ENCODE peak calls at places on chromosome 1, in six cellular contexts. One of them, this sample, is unnamed.

GRCh38 chr1:32353431-32353830 is 8.9 kb downstream of the FAM229A start:
- DNase-seq in stomach: no peak
- DNase-seq in left cardiac atrium: no peak
- DNase-seq in midbrain: no peak
- DNase-seq in CD4-positive, alpha-beta T cell: no peak
- DNase-seq in lower leg skin: no peak
- DNase-seq in this sample: no peak

GRCh38 chr1:15114884-15115283 is 38.7 kb upstream of the TMEM51 start:
- DNase-seq in CD4-positive, alpha-beta T cell: no peak
- DNase-seq in midbrain: no peak
- DNase-seq in left cardiac atrium: no peak
- DNase-seq in lower leg skin: no peak
- DNase-seq in stomach: no peak
- DNase-seq in this sample: no peak

GRCh38 chr1:54125671-54126070 is 27.1 kb downstream of the CDCP2 start:
- DNase-seq in CD4-positive, alpha-beta T cell: no peak
- DNase-seq in midbrain: peak; percentile 3
- DNase-seq in stomach: peak; percentile 63
- DNase-seq in lower leg skin: no peak
- DNase-seq in left cardiac atrium: peak; percentile 31
- DNase-seq in this sample: peak; percentile 40

GRCh38 chr1:228974296-228974695 is 239.0 kb downstream of the RHOU start:
- DNase-seq in midbrain: no peak
- DNase-seq in CD4-positive, alpha-beta T cell: no peak
- DNase-seq in lower leg skin: peak; percentile 66
- DNase-seq in left cardiac atrium: no peak
- DNase-seq in stomach: no peak
- DNase-seq in this sample: no peak

GRCh38 chr1:243313635-243314536 is 58.0 kb downstream of the SDCCAG8 start:
- DNase-seq in lower leg skin: no peak
- DNase-seq in midbrain: no peak
- DNase-seq in stomach: no peak
- DNase-seq in left cardiac atrium: no peak
- DNase-seq in CD4-positive, alpha-beta T cell: no peak
- DNase-seq in this sample: no peak

GRCh38 chr1:85195703-85196102 is 5.1 kb downstream of the SYDE2 start:
- DNase-seq in midbrain: no peak
- DNase-seq in lower leg skin: no peak
- DNase-seq in stomach: no peak
- DNase-seq in CD4-positive, alpha-beta T cell: no peak
- DNase-seq in left cardiac atrium: no peak
- DNase-seq in this sample: no peak

GRCh38 chr1:15224259-15224869 is 22.7 kb upstream of the FHAD1 start:
- DNase-seq in midbrain: no peak
- DNase-seq in CD4-positive, alpha-beta T cell: no peak
- DNase-seq in left cardiac atrium: no peak
- DNase-seq in stomach: no peak
- DNase-seq in lower leg skin: peak; percentile 50
- DNase-seq in this sample: no peak

GRCh38 chr1:83815348-83815747 is 183.6 kb downstream of the TTLL7 start:
- DNase-seq in midbrain: no peak
- DNase-seq in left cardiac atrium: no peak
- DNase-seq in CD4-positive, alpha-beta T cell: no peak
- DNase-seq in lower leg skin: no peak
- DNase-seq in stomach: no peak
- DNase-seq in this sample: no peak

GRCh38 chr1:118688891-118689290 is 299.3 kb downstream of the TBX15 start:
- DNase-seq in CD4-positive, alpha-beta T cell: no peak
- DNase-seq in left cardiac atrium: no peak
- DNase-seq in midbrain: no peak
- DNase-seq in lower leg skin: no peak
- DNase-seq in stomach: no peak
- DNase-seq in this sample: no peak

GRCh38 chr1:14968251-14968812 is 185.2 kb upstream of the TMEM51 start:
- DNase-seq in left cardiac atrium: peak; percentile 69
- DNase-seq in stomach: no peak
- DNase-seq in midbrain: peak; percentile 64
- DNase-seq in CD4-positive, alpha-beta T cell: no peak
- DNase-seq in lower leg skin: peak; percentile 95
- DNase-seq in this sample: no peak

GRCh38 chr1:53025778-53026131 is 36.3 kb upstream of the PODN start:
- DNase-seq in lower leg skin: no peak
- DNase-seq in stomach: no peak
- DNase-seq in midbrain: no peak
- DNase-seq in left cardiac atrium: no peak
- DNase-seq in CD4-positive, alpha-beta T cell: no peak
- DNase-seq in this sample: no peak

GRCh38 chr1:1440262-1440772 is 4.8 kb downstream of the VWA1 start:
- DNase-seq in CD4-positive, alpha-beta T cell: no peak
- DNase-seq in midbrain: no peak
- DNase-seq in left cardiac atrium: no peak
- DNase-seq in stomach: no peak
- DNase-seq in lower leg skin: no peak
- DNase-seq in this sample: no peak

GRCh38 chr1:52904590-52905375 is 16.8 kb downstream of the ECHDC2 start:
- DNase-seq in stomach: peak; percentile 29
- DNase-seq in left cardiac atrium: no peak
- DNase-seq in CD4-positive, alpha-beta T cell: no peak
- DNase-seq in midbrain: no peak
- DNase-seq in lower leg skin: no peak
- DNase-seq in this sample: no peak

GRCh38 chr1:4668738-4669700 is 14.6 kb downstream of the AJAP1 start:
- DNase-seq in stomach: no peak
- DNase-seq in left cardiac atrium: no peak
- DNase-seq in midbrain: no peak
- DNase-seq in lower leg skin: no peak
- DNase-seq in CD4-positive, alpha-beta T cell: no peak
- DNase-seq in this sample: no peak

GRCh38 chr1:221093903-221094865 is 214.9 kb downstream of the HLX start:
- DNase-seq in stomach: no peak
- DNase-seq in lower leg skin: no peak
- DNase-seq in midbrain: no peak
- DNase-seq in CD4-positive, alpha-beta T cell: no peak
- DNase-seq in left cardiac atrium: no peak
- DNase-seq in this sample: no peak

GRCh38 chr1:107057197-107058133 is 991 bp downstream of the PRMT6 start:
- DNase-seq in stomach: peak; percentile 73
- DNase-seq in midbrain: peak; percentile 52
- DNase-seq in left cardiac atrium: peak; percentile 71
- DNase-seq in lower leg skin: peak; percentile 89
- DNase-seq in CD4-positive, alpha-beta T cell: no peak
- DNase-seq in this sample: peak; percentile 66

GRCh38 chr1:57959727-57960300 is 536.0 kb upstream of the DAB1 start:
- DNase-seq in left cardiac atrium: no peak
- DNase-seq in stomach: no peak
- DNase-seq in CD4-positive, alpha-beta T cell: no peak
- DNase-seq in midbrain: no peak
- DNase-seq in lower leg skin: no peak
- DNase-seq in this sample: peak; percentile 98